ENCODE peak calls at places on chromosomes 6 and 20, in five cellular contexts. Z is heart left ventricle, N is astrocyte of the spinal cord, O is fibroblast of mammary gland, S is mucosa of descending colon. W is an unnamed sample.
A peak's percentile ranks its signal among the peaks of the same experiment; 100 is the strongest.

GRCh38 chr6:41937881-41938574 is 3.6 kb downstream of the CCND3 start:
- DNase-seq in O (no peak), N (no peak), Z (peak; percentile 67), S (no peak), W (no peak)

GRCh38 chr6:89843070-89843469 is 13.4 kb downstream of the CASP8AP2 start:
- DNase-seq in S (no peak), Z (no peak), N (peak; percentile 39), O (peak; percentile 55), W (no peak)

GRCh38 chr6:79536615-79536968 is 638 bp downstream of the LCA5 start:
- DNase-seq in Z (peak; percentile 39), S (no peak), N (peak; percentile 63), O (peak; percentile 49), W (no peak)

GRCh38 chr20:1718604-1719384 is 61.2 kb upstream of the SIRPG start:
- DNase-seq in O (peak; percentile 98), S (no peak), Z (no peak), N (peak; percentile 65), W (no peak)

GRCh38 chr20:39961667-39962066 is 727.4 kb downstream of the MAFB start:
- DNase-seq in O (no peak), S (no peak), N (no peak), Z (no peak), W (no peak)

GRCh38 chr6:163320402-163320801 is 94.1 kb upstream of the QKI start:
- DNase-seq in N (no peak), Z (no peak), O (no peak), S (no peak), W (no peak)

GRCh38 chr6:41488392-41489129 is 57.6 kb upstream of the FOXP4 start:
- DNase-seq in O (peak; percentile 83), Z (peak; percentile 42), S (no peak), N (peak; percentile 87), W (peak; percentile 80)

GRCh38 chr20:7010584-7010983 is 243.1 kb downstream of the BMP2 start:
- DNase-seq in O (no peak), N (no peak), S (no peak), Z (no peak), W (no peak)

GRCh38 chr6:170088349-170088951 is 202.4 kb downstream of the DLL1 start:
- DNase-seq in N (no peak), S (no peak), Z (no peak), O (no peak), W (peak; percentile 66)

GRCh38 chr20:3080939-3081388 is 3.6 kb downstream of the AVP start:
- DNase-seq in S (no peak), Z (peak; percentile 89), O (peak; percentile 88), N (no peak), W (no peak)

GRCh38 chr20:52676282-52676995 is 295.7 kb upstream of the TSHZ2 start:
- DNase-seq in N (no peak), O (no peak), Z (no peak), S (no peak), W (no peak)

GRCh38 chr6:134373282-134373922 is 55.5 kb upstream of the SGK1 start:
- DNase-seq in N (peak; percentile 95), S (no peak), Z (peak; percentile 63), O (peak; percentile 92), W (no peak)

GRCh38 chr20:33392016-33392415 is 9.3 kb downstream of the CDK5RAP1 start:
- DNase-seq in Z (no peak), S (no peak), N (peak; percentile 71), O (peak; percentile 80), W (no peak)

DNA sequence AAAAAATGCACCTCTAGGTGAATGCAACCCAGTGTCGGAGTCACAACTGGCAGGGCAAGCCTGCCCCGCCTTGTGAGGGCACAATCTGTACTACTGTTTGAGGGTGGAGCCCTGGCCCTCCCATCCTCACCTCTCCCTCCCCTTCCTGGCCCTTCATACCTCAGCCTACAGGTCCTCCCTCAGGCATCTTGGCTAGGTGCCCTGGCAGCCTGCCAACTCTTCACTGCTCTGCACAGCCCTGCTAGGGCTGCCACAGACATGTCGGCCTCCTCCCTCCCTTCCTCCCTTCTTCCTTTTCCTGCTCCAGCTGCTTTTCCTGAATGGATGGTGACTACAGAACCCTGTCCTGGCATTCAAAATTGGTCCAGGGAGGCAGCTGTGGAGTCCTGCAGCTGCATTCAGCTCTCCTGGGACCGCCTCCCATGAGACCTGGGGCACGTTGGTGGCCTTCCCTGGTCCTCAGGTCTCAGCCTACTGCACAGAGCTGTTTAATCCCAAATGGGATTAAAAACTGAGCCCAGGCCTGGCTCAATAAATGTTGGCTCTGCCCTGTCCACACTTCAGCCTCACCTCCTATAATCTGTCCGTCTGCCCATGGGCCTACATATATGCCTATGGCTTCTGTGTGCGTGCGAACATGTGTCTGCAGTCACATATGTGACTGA is 52.7 kb downstream of the CDH22 start:
- DNase-seq in O (peak; percentile 16), Z (peak; percentile 79), S (peak; percentile 94), N (peak; percentile 7), W (peak; percentile 81)
- TF ChIP-seq CTCF in O (no peak), Z (no peak), S (no peak), N (no peak), W (no peak)

DNA sequence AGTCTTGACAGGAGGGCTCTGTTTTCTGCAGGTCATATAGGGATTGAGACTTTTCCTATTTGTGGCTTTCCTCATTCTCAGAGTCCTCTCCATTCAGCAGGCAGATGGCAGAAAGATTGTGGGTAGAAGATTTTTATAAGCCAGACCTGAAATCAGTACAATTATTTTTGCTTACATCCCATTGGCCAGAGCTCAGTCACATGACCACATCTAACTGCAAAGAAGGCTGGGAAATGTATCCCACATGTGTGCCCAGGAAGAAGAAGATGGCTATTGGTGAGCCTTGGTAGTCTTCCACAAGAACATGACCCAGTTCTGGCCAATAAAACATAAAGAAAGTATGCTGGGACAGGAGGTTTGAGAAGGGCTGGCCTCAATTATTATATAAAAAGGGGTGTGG is 21.5 kb upstream of the CCN5 start:
- DNase-seq in Z (no peak), S (no peak), O (no peak), N (no peak), W (no peak)
- TF ChIP-seq CTCF in Z (no peak), S (no peak), O (no peak), N (no peak), W (no peak)

DNA sequence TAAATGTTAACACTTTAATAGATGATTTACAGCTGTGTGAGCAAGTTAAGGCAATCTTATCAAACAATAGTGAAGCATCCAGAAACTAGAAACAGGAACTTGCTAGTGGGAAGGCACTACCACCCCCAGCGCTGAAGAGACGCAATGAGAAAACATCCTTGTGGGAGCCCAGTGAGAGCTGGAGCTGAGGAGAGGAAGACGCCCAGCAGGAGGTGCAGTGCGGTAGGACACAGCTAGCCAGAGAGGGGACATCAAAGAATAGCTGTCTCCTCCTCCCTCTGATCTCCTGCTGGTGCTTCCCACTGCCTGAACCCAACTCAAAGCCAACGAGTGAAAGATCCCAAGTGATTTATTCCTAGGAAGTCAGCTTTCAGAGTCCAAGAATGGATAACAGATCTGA is 140.3 kb downstream of the COL12A1 start:
- DNase-seq in O (peak; percentile 71), Z (no peak), N (peak; percentile 93), S (no peak), W (no peak)
- TF ChIP-seq CTCF in O (peak; percentile 50), Z (no peak), N (peak; percentile 39), S (no peak), W (no peak)

DNA sequence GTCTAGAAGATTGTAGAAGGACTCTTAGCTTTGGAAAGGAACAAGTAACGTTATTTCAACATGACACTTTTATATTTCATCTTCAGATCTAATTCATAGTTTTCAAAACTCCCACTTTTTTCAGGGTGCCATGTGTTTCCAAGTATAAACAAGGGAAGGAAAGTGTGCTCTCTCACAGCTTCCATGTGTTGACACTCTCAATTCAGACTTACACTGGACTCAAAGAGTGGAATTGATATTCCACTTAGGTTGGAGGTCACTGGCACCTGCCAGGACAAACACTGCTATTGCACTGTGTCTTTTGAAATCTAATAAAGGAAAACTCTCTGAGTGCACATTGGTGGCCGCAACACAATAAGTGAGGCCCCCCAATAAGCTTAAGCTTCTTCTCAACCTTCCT is 22.5 kb upstream of the SAMD3 start:
- DNase-seq in O (no peak), N (no peak), S (no peak), Z (no peak), W (no peak)
- TF ChIP-seq CTCF in O (no peak), N (no peak), S (no peak), Z (no peak), W (no peak)

GRCh38 chr6:44223471-44224153 is at the start of gene SLC29A1:
- DNase-seq in N (peak; percentile 33), Z (peak; percentile 81), O (no peak), S (peak; percentile 87), W (no peak)
- TF ChIP-seq CTCF in N (no peak), Z (no peak), O (no peak), S (no peak), W (peak; percentile 63)

DNA sequence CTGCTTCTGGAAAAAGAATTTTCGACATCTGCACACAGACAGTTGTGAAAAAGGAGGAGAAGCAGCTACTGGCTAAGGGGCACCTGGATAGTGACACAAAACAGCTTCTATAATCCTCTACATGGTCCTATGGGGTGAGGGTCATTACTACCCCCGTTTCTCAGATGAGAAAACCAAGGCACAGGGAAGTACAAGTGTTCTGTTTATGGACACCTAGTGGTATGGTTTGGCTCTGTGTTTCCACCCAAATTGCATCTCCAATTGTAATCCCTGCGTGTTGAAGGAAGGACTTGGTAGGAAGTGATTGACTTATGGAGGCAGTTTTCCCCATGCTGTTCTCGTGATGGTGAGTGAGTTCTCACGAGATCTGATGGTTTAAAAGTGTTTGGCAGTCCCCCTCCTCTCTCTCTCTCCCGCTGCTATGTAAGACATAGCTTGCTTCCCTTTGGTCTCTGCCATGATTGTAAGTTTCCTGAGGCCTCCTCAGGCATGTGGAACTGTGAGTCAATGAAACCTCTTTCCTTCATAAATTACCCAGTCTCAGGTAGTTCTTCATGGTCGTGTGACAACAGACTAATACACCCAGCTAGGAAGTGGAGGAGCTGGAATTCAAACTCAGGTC is 2.5 kb upstream of the KCNK15 start:
- DNase-seq in O (no peak), Z (no peak), N (no peak), S (no peak), W (no peak)
- TF ChIP-seq CTCF in O (no peak), Z (no peak), N (no peak), S (no peak), W (no peak)

GRCh38 chr6:33384581-33385020 is 7.0 kb upstream of the KIFC1 start:
- DNase-seq in S (no peak), O (peak; percentile 91), N (peak; percentile 60), Z (no peak), W (no peak)
- TF ChIP-seq CTCF in S (no peak), O (peak; percentile 73), N (peak; percentile 57), Z (no peak), W (peak; percentile 63)

W was measured in type B pancreatic cell.